ENCODE peak calls at places on chromosomes 12 and 14, in ten cellular contexts. V is HCT116, H is tibial artery, R is GM06990, I is testis, Q is mesothelial cell of epicardium, G is nephron progenitor cell, J is osteocyte, Y is chondrocyte, T is heart left ventricle. W is an unnamed sample.

GRCh38 chr14:105167303-105168092 is 1.1 kb downstream of the JAG2 start:
- DNase-seq in V (no peak), H (no peak), R (peak), I (no peak), Q (no peak), G (peak), J (no peak), Y (no peak), T (no peak), W (no peak)

GRCh38 chr12:122865268-122866231 is 30.3 kb downstream of the HIP1R start:
- DNase-seq in V (peak), H (no peak), R (no peak), I (peak), Q (no peak), G (no peak), J (no peak), Y (no peak), T (peak), W (no peak)

GRCh38 chr12:58443273-58443980 is 476.9 kb downstream of the LRIG3 start:
- DNase-seq in V (peak), H (no peak), R (no peak), I (peak), Q (no peak), G (no peak), J (no peak), Y (no peak), T (no peak), W (no peak)

GRCh38 chr14:68795602-68796417 is 2.9 kb upstream of the ZFP36L1 start:
- DNase-seq in V (no peak), H (peak), R (peak), I (peak), Q (peak), G (peak), J (peak), Y (no peak), T (peak), W (peak)

GRCh38 chr12:102950107-102950949 is 7.1 kb upstream of the ASCL1 start:
- DNase-seq in V (no peak), H (no peak), R (peak), I (peak), Q (no peak), G (peak), J (no peak), Y (no peak), T (no peak), W (no peak)

GRCh38 chr12:2958432-2959193 is 584 bp upstream of the TEAD4 start:
- DNase-seq in V (peak), H (peak), R (no peak), I (no peak), Q (peak), G (no peak), J (peak), Y (no peak), T (peak), W (no peak)

GRCh38 chr14:48973136-48973535 is 613.0 kb downstream of the RPS29 start:
- DNase-seq in V (no peak), H (no peak), R (no peak), I (no peak), Q (no peak), G (no peak), J (no peak), Y (no peak), T (no peak), W (no peak)

GRCh38 chr14:37369446-37369845 is 171.7 kb downstream of the MIPOL1 start:
- DNase-seq in V (no peak), H (no peak), R (no peak), I (no peak), Q (no peak), G (no peak), J (no peak), Y (no peak), T (no peak), W (no peak)

GRCh38 chr12:115694564-115694963 is 582.9 kb downstream of the MED13L start:
- DNase-seq in V (no peak), H (no peak), R (no peak), I (no peak), Q (no peak), G (no peak), J (no peak), Y (no peak), T (no peak), W (no peak)

GRCh38 chr14:77064535-77065178 is 33.4 kb upstream of the CIPC start:
- DNase-seq in V (no peak), H (no peak), R (no peak), I (no peak), Q (no peak), G (no peak), J (no peak), Y (no peak), T (no peak), W (no peak)

GRCh38 chr12:87344699-87345098 is 684.5 kb downstream of the C12orf50 start:
- DNase-seq in V (no peak), H (no peak), R (no peak), I (no peak), Q (no peak), G (no peak), J (no peak), Y (no peak), T (no peak), W (no peak)

GRCh38 chr12:124636138-124636968 is 68.9 kb upstream of the NCOR2 start:
- DNase-seq in V (peak), H (peak), R (no peak), I (no peak), Q (no peak), G (no peak), J (no peak), Y (no peak), T (no peak), W (peak)

GRCh38 chr14:30296956-30297405 is 262.0 kb upstream of the G2E3 start:
- DNase-seq in V (no peak), H (no peak), R (no peak), I (peak), Q (no peak), G (no peak), J (no peak), Y (no peak), T (no peak), W (no peak)

GRCh38 chr12:91732086-91732485 is 413.6 kb downstream of the BTG1 start:
- DNase-seq in V (peak), H (no peak), R (no peak), I (no peak), Q (no peak), G (no peak), J (no peak), Y (no peak), T (no peak), W (no peak)

GRCh38 chr12:14289596-14289995 is 75.9 kb upstream of the ATF7IP start:
- DNase-seq in V (no peak), H (no peak), R (no peak), I (no peak), Q (no peak), G (no peak), J (no peak), Y (no peak), T (no peak), W (no peak)

GRCh38 chr14:75794615-75795038 is 133.6 kb downstream of the TTLL5 start:
- DNase-seq in V (peak), H (no peak), R (no peak), I (no peak), Q (no peak), G (no peak), J (no peak), Y (no peak), T (no peak), W (no peak)

GRCh38 chr14:105897725-105898113 is 371.3 kb downstream of the TMEM121 start:
- DNase-seq in V (no peak), H (no peak), R (no peak), I (no peak), Q (no peak), G (no peak), J (no peak), Y (peak), T (no peak), W (no peak)

GRCh38 chr12:92942905-92943304 is 13.8 kb upstream of the EEA1 start:
- DNase-seq in V (no peak), H (no peak), R (no peak), I (no peak), Q (no peak), G (no peak), J (no peak), Y (no peak), T (no peak), W (no peak)

GRCh38 chr14:100078997-100079561 is 13.9 kb downstream of the EVL start:
- DNase-seq in V (no peak), H (no peak), R (no peak), I (peak), Q (no peak), G (no peak), J (peak), Y (no peak), T (no peak), W (peak)
- TF ChIP-seq CTCF in V (no peak), H (no peak), R (no peak), I (no peak), Q (no peak), G (no peak), J (peak), Y (peak), T (no peak), W (no peak)

DNA sequence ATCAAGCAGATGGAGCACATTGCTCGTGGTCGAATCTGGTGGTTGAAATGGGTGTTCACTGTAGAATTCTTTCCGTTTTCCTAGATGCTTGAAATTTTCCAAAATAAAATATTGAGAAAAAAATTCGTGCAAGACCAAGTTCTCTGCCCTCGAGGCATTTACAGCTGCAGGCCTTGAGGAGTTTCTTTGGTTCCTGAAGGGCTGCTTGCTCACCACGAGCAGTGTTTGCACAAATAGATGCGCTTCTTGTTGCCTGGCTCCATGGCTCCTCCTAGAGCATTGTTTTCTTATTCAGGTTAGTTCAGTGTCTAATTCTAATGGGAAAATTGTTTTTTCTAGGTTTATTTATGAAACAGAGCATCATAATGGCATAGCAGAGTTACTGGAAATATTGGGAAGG is 74.5 kb upstream of the DYNC1H1 start:
- DNase-seq in V (no peak), H (no peak), R (no peak), I (no peak), Q (no peak), G (no peak), J (peak), Y (no peak), T (no peak), W (no peak)
- TF ChIP-seq CTCF in V (no peak), H (no peak), R (no peak), I (no peak), Q (no peak), G (no peak), J (peak), Y (peak), T (no peak), W (no peak)

GRCh38 chr12:56317675-56318074 is 1.9 kb upstream of the CNPY2 start:
- DNase-seq in V (no peak), H (no peak), R (no peak), I (no peak), Q (no peak), G (no peak), J (no peak), Y (no peak), T (no peak), W (no peak)
- TF ChIP-seq CTCF in V (no peak), H (no peak), R (no peak), I (no peak), Q (no peak), G (no peak), J (no peak), Y (no peak), T (no peak), W (no peak)

GRCh38 chr14:34179723-34180122 is 228.8 kb upstream of the EGLN3 start:
- DNase-seq in V (no peak), H (no peak), R (no peak), I (no peak), Q (no peak), G (no peak), J (no peak), Y (no peak), T (no peak), W (no peak)
- TF ChIP-seq CTCF in V (no peak), H (no peak), R (no peak), I (no peak), Q (no peak), G (no peak), J (no peak), Y (no peak), T (no peak), W (no peak)

GRCh38 chr14:51157012-51157411 is 62.1 kb upstream of the TRIM9 start:
- DNase-seq in V (peak), H (no peak), R (no peak), I (no peak), Q (no peak), G (no peak), J (no peak), Y (no peak), T (no peak), W (no peak)
- TF ChIP-seq CTCF in V (peak), H (peak), R (peak), I (no peak), Q (no peak), G (peak), J (peak), Y (peak), T (peak), W (no peak)